ENCODE peak calls at places on chromosome 18, in six cellular contexts. K is HL-60, I is osteocyte, J is right atrium auricular region, O is A549, G is left ventricle myocardium inferior. Z is an unnamed sample.

GRCh38 chr18:42931501-42931900 is 184.0 kb downstream of the RIT2 start:
- DNase-seq in K (no peak), I (no peak), J (no peak), O (no peak), G (no peak), Z (no peak)

GRCh38 chr18:34492652-34493051 is 217.4 kb upstream of the DTNA start:
- DNase-seq in K (no peak), I (no peak), J (no peak), O (no peak), G (no peak), Z (no peak)

GRCh38 chr18:56522826-56523225 is 115.6 kb downstream of the TXNL1 start:
- DNase-seq in K (no peak), I (no peak), J (no peak), O (no peak), G (no peak), Z (no peak)

GRCh38 chr18:44894011-44894410 is 213.3 kb downstream of the SETBP1 start:
- DNase-seq in K (no peak), I (no peak), J (no peak), O (no peak), G (no peak), Z (no peak)

GRCh38 chr18:77529492-77529891 is 279.8 kb downstream of the GALR1 start:
- DNase-seq in K (peak), I (no peak), J (no peak), O (no peak), G (no peak), Z (no peak)

GRCh38 chr18:76859474-76860339 is 37.4 kb downstream of the ZNF236 start:
- DNase-seq in K (no peak), I (no peak), J (no peak), O (no peak), G (no peak), Z (no peak)

GRCh38 chr18:46338213-46338612 is 234.0 kb downstream of the HAUS1 start:
- DNase-seq in K (no peak), I (no peak), J (no peak), O (no peak), G (no peak), Z (no peak)

GRCh38 chr18:74139888-74140287 is 7.7 kb downstream of the FBXO15 start:
- DNase-seq in K (no peak), I (no peak), J (no peak), O (no peak), G (no peak), Z (no peak)

GRCh38 chr18:46148810-46149209 is 44.6 kb downstream of the HAUS1 start:
- DNase-seq in K (peak), I (no peak), J (peak), O (peak), G (no peak), Z (no peak)

GRCh38 chr18:54192415-54192814 is 32.1 kb downstream of the MBD2 start:
- DNase-seq in K (no peak), I (no peak), J (no peak), O (no peak), G (no peak), Z (no peak)

GRCh38 chr18:6605115-6605869 is 124.2 kb upstream of the ARHGAP28 start:
- DNase-seq in K (no peak), I (no peak), J (no peak), O (no peak), G (no peak), Z (no peak)

GRCh38 chr18:59604877-59605276 is 92.3 kb downstream of the CCBE1 start:
- DNase-seq in K (no peak), I (no peak), J (no peak), O (no peak), G (no peak), Z (no peak)

GRCh38 chr18:53864758-53865157 is 359.7 kb downstream of the MBD2 start:
- DNase-seq in K (no peak), I (no peak), J (no peak), O (no peak), G (no peak), Z (no peak)

GRCh38 chr18:3345885-3346284 is 84.0 kb downstream of the MYL12B start:
- DNase-seq in K (no peak), I (no peak), J (no peak), O (no peak), G (no peak), Z (no peak)

GRCh38 chr18:74063023-74063422 is 84.6 kb downstream of the FBXO15 start:
- DNase-seq in K (peak), I (no peak), J (no peak), O (no peak), G (no peak), Z (no peak)

GRCh38 chr18:57698571-57699276 is 77.1 kb upstream of the NARS1 start:
- DNase-seq in K (no peak), I (no peak), J (no peak), O (no peak), G (no peak), Z (no peak)

DNA sequence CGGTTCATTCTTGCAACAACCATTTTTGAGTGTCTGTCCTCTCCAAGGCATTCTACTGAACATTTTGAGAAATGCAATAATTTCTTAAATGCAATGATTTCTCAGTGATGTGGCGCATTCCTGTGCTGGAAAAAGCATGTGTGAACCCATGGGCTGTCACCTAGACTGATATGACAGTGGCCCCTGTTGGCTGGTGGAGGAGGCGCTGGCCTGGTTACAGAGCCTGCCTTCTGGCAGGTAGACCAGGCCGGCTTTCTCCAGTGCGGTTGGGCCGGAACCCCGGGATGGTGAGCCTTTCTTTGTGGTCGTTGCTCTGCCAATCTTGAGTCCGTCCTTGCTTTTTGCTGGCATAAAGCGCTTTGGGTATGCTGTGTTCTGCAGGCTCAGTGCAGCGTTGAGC is 33.7 kb downstream of the TSHZ1 start:
- DNase-seq in K (peak), I (no peak), J (no peak), O (peak), G (no peak), Z (no peak)
- TF ChIP-seq CTCF in K (peak), I (peak), J (no peak), O (no peak), G (peak), Z (peak)

GRCh38 chr18:25310045-25310444 is 41.9 kb downstream of the ZNF521 start:
- DNase-seq in K (no peak), I (no peak), J (no peak), O (no peak), G (no peak), Z (no peak)
- TF ChIP-seq CTCF in K (no peak), I (peak), J (no peak), O (no peak), G (peak), Z (peak)

DNA sequence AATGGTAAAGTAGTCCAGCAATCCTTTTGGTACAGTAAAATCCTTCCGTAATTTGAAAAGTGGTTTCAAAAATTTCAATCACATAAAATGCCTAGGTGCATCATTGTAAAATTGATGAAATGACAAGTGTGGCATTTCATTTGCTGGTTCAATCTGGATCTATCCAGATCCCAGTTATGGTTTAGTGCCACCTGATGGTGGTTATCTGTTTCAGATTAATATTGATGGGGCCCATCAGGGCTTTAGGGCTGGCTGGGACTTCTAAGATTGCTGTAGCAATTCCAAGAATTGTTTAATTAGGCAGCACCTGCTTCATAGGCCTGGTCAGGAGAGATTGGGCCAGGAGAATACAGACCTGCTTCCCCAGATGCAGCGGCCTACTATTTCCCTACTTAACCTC is 55.5 kb upstream of the PIK3C3 start:
- DNase-seq in K (no peak), I (no peak), J (no peak), O (no peak), G (no peak), Z (no peak)
- TF ChIP-seq CTCF in K (no peak), I (no peak), J (no peak), O (no peak), G (no peak), Z (no peak)

GRCh38 chr18:12886498-12887126 is 2.6 kb upstream of the PTPN2 start:
- DNase-seq in K (peak), I (no peak), J (no peak), O (peak), G (no peak), Z (no peak)
- TF ChIP-seq CTCF in K (peak), I (peak), J (peak), O (peak), G (peak), Z (peak)